ENCODE peak calls at places on chromosomes 11 and 22, in seven cellular contexts. O is NB4, Y is tibial artery, B is OCI-LY7, X is fibroblast of mammary gland, F is HepG2, U is upper lobe of right lung. Z is an unnamed sample.

GRCh38 chr22:48055827-48056226 is 1293.4 kb downstream of the TBC1D22A start:
- DNase-seq in O (no peak), Y (peak), B (no peak), X (no peak), F (no peak), U (peak), Z (no peak)

GRCh38 chr11:102680945-102681344 is 24.6 kb downstream of the MMP27 start:
- DNase-seq in O (peak), Y (no peak), B (no peak), X (peak), F (no peak), U (no peak), Z (no peak)

GRCh38 chr11:57230797-57231538 is 6.1 kb downstream of the APLNR start:
- DNase-seq in O (no peak), Y (no peak), B (no peak), X (peak), F (no peak), U (no peak), Z (no peak)

GRCh38 chr11:19976281-19976941 is 183.9 kb downstream of the DBX1 start:
- DNase-seq in O (no peak), Y (no peak), B (no peak), X (no peak), F (peak), U (no peak), Z (no peak)

GRCh38 chr11:127105578-127105977 is 105.0 kb upstream of the KIRREL3 start:
- DNase-seq in O (no peak), Y (no peak), B (no peak), X (no peak), F (no peak), U (no peak), Z (no peak)

GRCh38 chr22:43498856-43499253 is 87.0 kb downstream of the MPPED1 start:
- DNase-seq in O (no peak), Y (no peak), B (no peak), X (no peak), F (no peak), U (no peak), Z (no peak)

GRCh38 chr22:17120281-17120680 is 879 bp downstream of the TMEM121B start:
- DNase-seq in O (peak), Y (no peak), B (no peak), X (peak), F (no peak), U (peak), Z (no peak)

GRCh38 chr11:2524446-2525165 is 79.8 kb downstream of the KCNQ1 start:
- DNase-seq in O (no peak), Y (peak), B (no peak), X (no peak), F (no peak), U (peak), Z (no peak)

GRCh38 chr22:41976070-41976901 is 7.0 kb downstream of the SEPTIN3 start:
- DNase-seq in O (no peak), Y (no peak), B (no peak), X (no peak), F (no peak), U (peak), Z (no peak)

GRCh38 chr11:99271527-99271926 is 250.8 kb downstream of the CNTN5 start:
- DNase-seq in O (no peak), Y (no peak), B (no peak), X (no peak), F (no peak), U (no peak), Z (no peak)

GRCh38 chr22:27463121-27463520 is 338.4 kb downstream of the MN1 start:
- DNase-seq in O (no peak), Y (no peak), B (no peak), X (no peak), F (no peak), U (no peak), Z (no peak)

GRCh38 chr11:44957051-44957515 is 6.4 kb upstream of the TP53I11 start:
- DNase-seq in O (peak), Y (no peak), B (no peak), X (no peak), F (no peak), U (no peak), Z (no peak)

GRCh38 chr22:24957043-24957442 is 4.5 kb downstream of the KIAA1671 start:
- DNase-seq in O (no peak), Y (no peak), B (no peak), X (no peak), F (no peak), U (no peak), Z (no peak)

GRCh38 chr11:118212781-118213565 is 11.8 kb downstream of the JAML start:
- DNase-seq in O (peak), Y (no peak), B (no peak), X (no peak), F (no peak), U (no peak), Z (no peak)

GRCh38 chr11:75423721-75424120 is 9.3 kb downstream of the KLHL35 start:
- DNase-seq in O (no peak), Y (no peak), B (no peak), X (no peak), F (no peak), U (no peak), Z (no peak)

GRCh38 chr11:35173011-35173511 is 34.1 kb downstream of the CD44 start:
- DNase-seq in O (peak), Y (no peak), B (peak), X (peak), F (peak), U (peak), Z (no peak)

GRCh38 chr11:35171226-35171625 is 32.3 kb downstream of the CD44 start:
- DNase-seq in O (no peak), Y (no peak), B (no peak), X (no peak), F (no peak), U (no peak), Z (no peak)

GRCh38 chr11:35170503-35170902 is 31.5 kb downstream of the CD44 start:
- DNase-seq in O (no peak), Y (no peak), B (no peak), X (peak), F (no peak), U (no peak), Z (no peak)

GRCh38 chr11:35174666-35175065 is 35.7 kb downstream of the CD44 start:
- DNase-seq in O (no peak), Y (no peak), B (no peak), X (peak), F (no peak), U (no peak), Z (no peak)

GRCh38 chr11:35173620-35174278 is 34.8 kb downstream of the CD44 start:
- DNase-seq in O (no peak), Y (no peak), B (no peak), X (no peak), F (no peak), U (no peak), Z (no peak)
- H3K4me3 ChIP-seq in O (no peak), Y (no peak), B (no peak), X (no peak), F (no peak), U (no peak), Z (no peak)

DNA sequence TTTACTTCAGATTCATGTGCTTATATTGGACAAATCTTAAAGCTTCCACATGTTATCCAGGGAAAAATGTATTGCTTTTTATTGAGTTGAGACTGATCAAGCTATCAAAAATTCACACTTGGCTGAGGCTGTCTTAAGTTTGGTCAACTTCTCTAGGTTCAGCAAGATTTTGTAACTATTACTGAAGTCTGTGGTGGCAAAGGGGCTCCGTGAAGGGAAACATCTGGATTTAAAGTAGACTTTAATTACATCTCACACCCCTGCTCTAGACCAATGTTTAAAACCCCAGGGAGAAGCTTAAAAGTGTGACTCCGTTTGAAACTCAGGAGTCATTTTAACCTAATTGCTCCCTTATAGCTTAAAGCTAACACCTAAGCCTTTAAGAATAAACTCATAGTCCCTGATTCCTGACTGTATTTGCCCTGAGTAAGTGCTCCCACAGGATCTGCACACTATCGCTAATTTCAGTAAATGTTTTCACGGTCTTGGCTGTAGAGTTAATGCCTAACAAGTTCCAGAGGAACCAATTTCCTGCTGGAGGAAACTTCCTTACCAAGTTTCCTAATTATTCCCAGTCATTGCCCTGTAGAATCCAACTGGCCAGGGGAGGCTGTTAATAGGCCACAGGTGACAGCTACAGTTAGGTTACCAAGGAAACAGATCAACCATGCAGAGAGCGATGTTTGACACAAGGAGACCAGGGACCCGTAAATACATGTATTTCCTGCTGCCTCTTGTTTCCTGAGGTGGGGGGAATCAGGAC is 40.5 kb downstream of the OR10A6 start:
- DNase-seq in O (no peak), Y (no peak), B (peak), X (peak), F (no peak), U (no peak), Z (peak)
- H3K4me3 ChIP-seq in O (no peak), Y (no peak), B (peak), X (no peak), F (no peak), U (no peak), Z (no peak)

GRCh38 chr11:58926251-58926650 is 13.0 kb upstream of the GLYATL1 start:
- DNase-seq in O (no peak), Y (no peak), B (no peak), X (peak), F (peak), U (no peak), Z (no peak)

GRCh38 chr11:58926695-58927094 is 12.6 kb upstream of the GLYATL1 start:
- DNase-seq in O (no peak), Y (no peak), B (no peak), X (peak), F (no peak), U (no peak), Z (no peak)

GRCh38 chr11:58927393-58928081 is 11.8 kb upstream of the GLYATL1 start:
- DNase-seq in O (no peak), Y (no peak), B (peak), X (no peak), F (peak), U (no peak), Z (peak)

GRCh38 chr11:58928691-58929090 is 10.6 kb upstream of the GLYATL1 start:
- DNase-seq in O (no peak), Y (no peak), B (no peak), X (no peak), F (no peak), U (no peak), Z (no peak)

DNA sequence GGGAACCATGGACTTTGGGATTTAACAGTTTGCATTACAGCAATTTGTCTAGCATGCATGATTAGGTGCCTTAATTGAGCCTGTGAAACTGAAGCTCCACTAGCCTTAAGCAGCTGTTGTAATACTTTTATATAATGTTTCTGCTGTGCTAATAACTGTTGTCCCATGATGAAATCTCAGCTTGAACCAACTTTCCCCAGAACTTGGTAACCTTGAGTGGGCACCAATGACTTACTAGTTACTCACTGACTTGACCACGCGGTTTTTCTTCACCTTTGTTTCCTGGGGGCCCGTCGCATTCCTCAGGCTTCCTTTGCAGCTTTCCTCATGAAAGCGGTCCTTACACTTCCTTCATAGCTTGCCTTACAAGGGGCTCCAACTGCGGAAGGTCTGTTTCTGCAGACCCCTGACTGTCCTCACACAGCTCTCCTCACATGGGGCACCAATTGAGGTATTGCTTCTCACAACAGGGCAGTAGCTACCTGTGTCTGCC is 11.2 kb upstream of the GLYATL1 start:
- DNase-seq in O (no peak), Y (no peak), B (no peak), X (no peak), F (no peak), U (no peak), Z (no peak)
- H3K4me3 ChIP-seq in O (no peak), Y (no peak), B (no peak), X (no peak), F (no peak), U (no peak), Z (no peak)

GRCh38 chr11:64660205-64660604 is 62.8 kb downstream of the NRXN2 start:
- DNase-seq in O (peak), Y (no peak), B (no peak), X (no peak), F (no peak), U (no peak), Z (no peak)
- H3K4me3 ChIP-seq in O (no peak), Y (peak), B (no peak), X (no peak), F (no peak), U (no peak), Z (no peak)